ENCODE peak calls at places on chromosomes 12 and 14, in eight cellular contexts. P is transverse colon, Z is stomach, J is A549, A is HCT116, O is body of pancreas, M is upper lobe of left lung, W is tibial nerve. C is an unnamed sample. For H3K4me1, the result is how much of the 10 kb centered on the place peaks cover.

GRCh38 chr12:42936991-42937390 is 347.4 kb upstream of the PRICKLE1 start:
- DNase-seq in M (no peak), A (no peak), W (no peak), J (no peak), Z (no peak), P (no peak), O (no peak), C (no peak)

GRCh38 chr12:5102261-5102789 is 58.6 kb downstream of the KCNA5 start:
- DNase-seq in O (no peak), P (no peak), Z (no peak), A (no peak), M (no peak), J (no peak), W (no peak), C (no peak)

GRCh38 chr12:118371354-118372282 is 1.1 kb downstream of the TAOK3 start:
- DNase-seq in O (peak), P (peak), A (no peak), M (peak), J (peak), Z (no peak), W (no peak), C (peak)

GRCh38 chr14:23528555-23528954 is 23.0 kb downstream of the ZFHX2 start:
- DNase-seq in P (no peak), Z (no peak), W (no peak), M (no peak), A (no peak), J (no peak), O (no peak), C (no peak)

GRCh38 chr14:50649691-50650090 is 18.4 kb downstream of the SAV1 start:
- DNase-seq in P (no peak), A (no peak), J (no peak), W (no peak), O (no peak), Z (no peak), M (no peak), C (no peak)

GRCh38 chr14:77194706-77195105 is 13.1 kb downstream of the TMEM63C start:
- DNase-seq in J (no peak), W (no peak), O (no peak), A (no peak), P (no peak), M (no peak), Z (no peak), C (no peak)

GRCh38 chr12:127926004-127926403 is 341.0 kb upstream of the TMEM132C start:
- DNase-seq in Z (no peak), O (no peak), W (no peak), P (peak), M (no peak), J (no peak), A (no peak), C (no peak)

GRCh38 chr12:74449872-74450271 is 87.8 kb upstream of the ATXN7L3B start:
- DNase-seq in J (no peak), A (peak), W (no peak), P (no peak), O (no peak), Z (no peak), M (no peak), C (no peak)

GRCh38 chr12:116590561-116590960 is 31.4 kb downstream of the MAP1LC3B2 start:
- DNase-seq in O (no peak), W (no peak), P (no peak), J (peak), Z (no peak), M (no peak), A (no peak), C (no peak)

GRCh38 chr14:91380610-91381371 is 36.8 kb downstream of the CCDC88C start:
- DNase-seq in J (no peak), P (peak), A (no peak), Z (no peak), W (no peak), M (no peak), O (no peak), C (no peak)

GRCh38 chr14:45716506-45716905 is 463.5 kb upstream of the MIS18BP1 start:
- DNase-seq in M (no peak), W (no peak), J (peak), A (no peak), Z (no peak), P (no peak), O (no peak), C (no peak)

GRCh38 chr14:73461478-73462077 is 3.2 kb upstream of the NUMB start:
- DNase-seq in A (no peak), M (no peak), Z (no peak), J (no peak), O (no peak), P (no peak), W (no peak), C (no peak)
- H3K4me1 ChIP-seq in A (under half), M (half or more), Z (under half), J (half or more), O (half or more), P (half or more), W (under half), C (half or more)

DNA sequence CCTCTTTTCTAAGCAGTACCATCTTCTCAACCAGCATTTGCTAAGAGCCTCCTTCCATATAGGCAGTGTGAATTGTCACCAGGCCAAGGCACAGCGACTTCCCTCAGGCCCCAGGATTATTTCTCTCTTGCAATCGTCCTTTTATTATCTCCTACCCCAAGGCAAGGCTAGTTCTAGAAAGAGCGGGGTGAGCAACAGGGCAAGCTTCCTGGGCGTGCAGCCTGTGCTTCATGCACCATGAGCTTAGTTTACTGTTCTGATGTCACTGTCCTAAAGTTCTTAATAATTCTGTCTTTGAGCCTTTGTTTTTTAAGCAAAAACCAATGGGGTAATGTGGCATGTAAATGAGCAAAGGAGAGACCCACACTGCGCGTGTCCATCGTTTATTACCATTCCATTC is 27.9 kb downstream of the DUSP6 start:
- DNase-seq in J (no peak), Z (no peak), P (no peak), M (no peak), O (no peak), A (no peak), W (no peak), C (no peak)
- H3K4me3 ChIP-seq in J (no peak), Z (no peak), P (no peak), M (no peak), O (no peak), A (no peak), W (no peak), C (no peak)

GRCh38 chr12:111776836-111777344 is 10.2 kb downstream of the ALDH2 start:
- DNase-seq in P (no peak), M (no peak), O (no peak), Z (no peak), A (no peak), W (no peak), J (no peak), C (no peak)

GRCh38 chr12:111777345-111778045 is 10.8 kb downstream of the ALDH2 start:
- DNase-seq in P (peak), Z (peak), A (no peak), O (peak), J (peak), W (no peak), M (peak), C (peak)

GRCh38 chr12:111773801-111774551 is 7.2 kb downstream of the ALDH2 start:
- DNase-seq in O (peak), A (no peak), Z (peak), W (peak), M (peak), P (peak), J (no peak), C (peak)

GRCh38 chr12:111780166-111780565 is 13.4 kb downstream of the ALDH2 start:
- DNase-seq in O (no peak), W (no peak), Z (no peak), A (no peak), J (no peak), P (peak), M (no peak), C (no peak)

GRCh38 chr12:111775205-111776193 is 8.8 kb downstream of the ALDH2 start:
- DNase-seq in J (no peak), A (no peak), W (peak), Z (peak), O (peak), M (peak), P (peak), C (peak)
- TF ChIP-seq POLR2A in J (no peak), A (no peak), W (peak), Z (no peak), O (peak), M (peak), P (peak), C (no peak)

DNA sequence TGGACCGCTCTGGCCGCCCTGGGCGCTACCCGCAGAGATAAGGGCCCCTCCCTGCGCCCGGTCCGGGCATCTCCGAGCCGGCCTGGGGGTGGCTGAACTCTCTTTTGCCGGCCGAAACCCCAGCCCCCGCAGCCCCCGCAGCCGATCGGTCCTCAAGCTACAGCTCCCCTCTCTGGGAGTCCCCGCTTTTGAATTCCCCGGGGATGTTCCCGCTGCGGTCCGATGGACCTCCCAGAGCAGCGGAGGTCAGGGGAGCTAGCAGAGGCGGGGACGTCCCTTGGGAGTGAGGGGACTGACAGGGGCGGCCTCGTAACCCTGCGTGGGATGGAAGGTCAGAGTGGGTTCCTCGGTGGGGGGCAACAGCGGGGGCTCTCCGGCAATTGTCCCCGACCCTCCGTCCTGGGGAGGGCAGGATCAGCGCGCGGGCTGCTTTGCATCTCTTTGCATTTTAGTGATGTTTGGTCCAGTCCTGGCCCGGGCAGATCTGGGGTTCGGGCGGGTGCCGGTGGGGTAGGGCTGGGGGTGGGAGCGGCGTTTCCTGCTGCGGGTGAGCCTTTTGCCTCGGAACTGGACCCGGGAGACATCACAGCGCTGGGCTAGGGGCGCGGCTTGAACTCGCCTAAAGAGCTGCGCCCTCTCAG is at the start of gene CRIP1:
- DNase-seq in Z (no peak), J (no peak), M (no peak), A (no peak), W (no peak), O (no peak), P (no peak), C (peak)
- H3K4me1 ChIP-seq in Z (half or more), J (half or more), M (half or more), A (half or more), W (half or more), O (half or more), P (half or more), C (under half)

GRCh38 chr12:1657616-1658167 is 28.7 kb downstream of the WNT5B start:
- DNase-seq in M (no peak), P (no peak), A (no peak), J (no peak), W (no peak), O (no peak), Z (peak), C (no peak)

GRCh38 chr12:1662761-1663439 is 28.0 kb upstream of the ADIPOR2 start:
- DNase-seq in A (peak), Z (peak), W (no peak), J (peak), P (peak), O (peak), M (peak), C (peak)

GRCh38 chr12:1663440-1664132 is 27.3 kb upstream of the ADIPOR2 start:
- DNase-seq in Z (no peak), P (no peak), J (no peak), W (no peak), A (no peak), M (no peak), O (no peak), C (no peak)

GRCh38 chr12:1661553-1662335 is 29.1 kb upstream of the ADIPOR2 start:
- DNase-seq in Z (peak), J (peak), M (peak), O (peak), P (peak), W (peak), A (peak), C (peak)

DNA sequence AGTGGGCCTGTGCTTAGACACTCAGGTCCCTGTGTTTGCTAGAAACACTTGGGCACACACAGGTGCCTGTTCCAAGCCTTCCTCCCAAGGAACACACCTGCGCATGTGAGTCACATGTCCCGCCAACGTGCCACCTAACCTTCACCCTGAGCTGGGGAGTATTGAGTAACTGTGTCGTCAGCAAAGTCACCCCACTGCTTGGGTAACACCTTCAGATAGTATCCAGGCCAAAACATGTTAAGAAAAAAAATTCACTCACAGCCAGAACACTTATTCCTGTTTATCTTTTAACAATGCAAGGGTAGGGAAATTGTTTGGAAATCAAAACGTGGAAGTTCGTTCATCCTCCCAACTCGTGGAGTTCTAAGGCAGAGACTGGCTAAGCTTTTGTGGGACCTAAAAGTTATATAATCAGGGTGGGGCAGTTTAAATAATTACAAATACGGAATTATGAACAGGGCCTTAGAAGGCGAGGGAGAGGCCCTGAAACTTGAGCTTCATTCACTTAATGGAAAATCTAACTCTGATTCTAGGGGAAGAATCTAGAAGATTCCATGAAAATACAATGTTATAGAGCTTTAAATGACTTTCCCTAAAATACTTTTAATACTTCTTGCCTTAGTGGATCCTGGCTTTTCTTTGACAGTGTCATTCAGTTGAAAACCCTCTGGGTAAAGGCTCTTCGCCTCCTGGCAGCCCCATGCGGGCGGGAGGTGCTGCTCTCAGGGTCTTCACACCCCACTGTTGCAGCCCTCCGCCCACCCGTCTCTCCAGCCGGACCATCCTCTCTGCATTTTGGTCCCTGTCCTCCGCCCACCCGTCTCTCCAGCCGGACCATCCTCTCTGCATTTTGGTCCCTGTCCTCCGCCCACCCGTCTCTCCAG is 30.3 kb upstream of the ADIPOR2 start:
- DNase-seq in M (peak), J (no peak), Z (peak), O (peak), P (peak), W (peak), A (no peak), C (peak)
- H3K4me3 ChIP-seq in M (no peak), J (no peak), Z (no peak), O (no peak), P (no peak), W (peak), A (no peak), C (no peak)

GRCh38 chr12:121346747-121347146 is 5.5 kb downstream of the ANAPC5 start:
- DNase-seq in Z (no peak), A (no peak), M (no peak), O (no peak), J (no peak), P (no peak), W (no peak), C (no peak)

GRCh38 chr12:121356657-121357056 is 4.4 kb upstream of the ANAPC5 start:
- DNase-seq in J (no peak), O (no peak), A (no peak), Z (no peak), W (no peak), M (no peak), P (no peak), C (no peak)

GRCh38 chr12:121355818-121356217 is 3.6 kb upstream of the ANAPC5 start:
- DNase-seq in W (no peak), M (no peak), J (no peak), O (no peak), A (no peak), P (no peak), Z (no peak), C (no peak)

GRCh38 chr12:121357331-121357730 is 5.1 kb upstream of the ANAPC5 start:
- DNase-seq in A (no peak), J (no peak), O (no peak), W (no peak), Z (no peak), P (no peak), M (no peak), C (no peak)

GRCh38 chr12:121352053-121353018 is at the start of gene ANAPC5:
- DNase-seq in P (peak), A (peak), O (peak), J (peak), Z (peak), W (peak), M (peak), C (peak)
- TF ChIP-seq POLR2A in P (peak), A (peak), O (peak), J (peak), Z (peak), W (peak), M (peak), C (peak)

GRCh38 chr12:65194949-65195348 is 25.6 kb downstream of the LEMD3 start:
- DNase-seq in Z (no peak), J (no peak), M (no peak), O (no peak), P (no peak), A (no peak), W (no peak), C (no peak)
- H3K4me1 ChIP-seq in Z (under half), J (under half), M (under half), O (under half), P (under half), A (under half), W (under half), C (under half)

GRCh38 chr12:46219147-46219891 is 49.5 kb downstream of the SLC38A1 start:
- DNase-seq in A (no peak), P (no peak), J (no peak), M (no peak), Z (no peak), W (no peak), O (no peak), C (no peak)

GRCh38 chr12:46218509-46219095 is 50.2 kb downstream of the SLC38A1 start:
- DNase-seq in P (peak), A (no peak), Z (no peak), W (no peak), M (no peak), O (no peak), J (no peak), C (no peak)

GRCh38 chr12:46221255-46222128 is 47.4 kb downstream of the SLC38A1 start:
- DNase-seq in P (no peak), Z (no peak), M (no peak), J (no peak), W (no peak), O (no peak), A (no peak), C (no peak)

GRCh38 chr12:46217686-46218508 is 50.9 kb downstream of the SLC38A1 start:
- DNase-seq in M (peak), W (no peak), A (no peak), Z (peak), P (peak), J (no peak), O (no peak), C (no peak)

GRCh38 chr12:46219892-46220655 is 48.8 kb downstream of the SLC38A1 start:
- DNase-seq in M (no peak), O (no peak), Z (no peak), A (peak), P (peak), W (no peak), J (no peak), C (peak)
- H3K4me3 ChIP-seq in M (no peak), O (no peak), Z (no peak), A (no peak), P (no peak), W (no peak), J (no peak), C (no peak)

GRCh38 chr12:3607821-3608220 is 116.8 kb downstream of the PRMT8 start:
- DNase-seq in O (no peak), W (no peak), J (no peak), Z (no peak), M (no peak), P (no peak), A (no peak), C (no peak)
- TF ChIP-seq POLR2A in O (no peak), W (no peak), J (no peak), Z (no peak), M (no peak), P (no peak), A (no peak), C (no peak)

C was measured in Peyer's patch.